ENCODE peak calls at places on chromosomes 7 and 10, in eight cellular contexts. Y is suprapubic skin, G is prostate gland, M is stomach, N is endothelial cell of umbilical vein, R is GM12878, I is upper lobe of left lung, A is GM23338. E is an unnamed sample.
A peak's percentile ranks its signal among the peaks of the same experiment; 100 is the strongest.

GRCh38 chr7:139186146-139186545 is 44.9 kb upstream of the UBN2 start:
- DNase-seq in R (no peak), A (no peak), Y (no peak), G (no peak), N (no peak), I (no peak), M (no peak), E (no peak)

GRCh38 chr7:39950473-39951155 is 558 bp downstream of the CDK13 start:
- DNase-seq in N (peak; percentile 46), R (no peak), A (peak; percentile 30), M (peak; percentile 51), Y (no peak), I (peak; percentile 40), G (peak; percentile 9), E (peak; percentile 95)

GRCh38 chr10:71236286-71236685 is 23.9 kb downstream of the UNC5B start:
- DNase-seq in Y (no peak), A (no peak), M (no peak), G (no peak), I (no peak), R (no peak), N (no peak), E (no peak)

GRCh38 chr10:13859979-13860619 is 273.3 kb downstream of the PRPF18 start:
- DNase-seq in G (no peak), R (no peak), Y (no peak), A (no peak), M (no peak), I (no peak), N (peak; percentile 84), E (no peak)

GRCh38 chr10:88755753-88756152 is 4.1 kb upstream of the LIPN start:
- DNase-seq in M (no peak), I (no peak), N (no peak), R (no peak), A (no peak), Y (no peak), G (no peak), E (no peak)

GRCh38 chr10:79244841-79245504 is 102.3 kb upstream of the PPIF start:
- DNase-seq in R (peak; percentile 82), I (no peak), A (no peak), M (no peak), Y (no peak), N (no peak), G (no peak), E (peak; percentile 90)

GRCh38 chr7:2191026-2191425 is 41.7 kb downstream of the MAD1L1 start:
- DNase-seq in I (no peak), G (no peak), M (no peak), N (no peak), A (no peak), R (no peak), Y (no peak), E (no peak)

GRCh38 chr10:71620642-71621041 is 98.9 kb downstream of the C10orf105 start:
- DNase-seq in G (no peak), A (no peak), I (no peak), N (no peak), Y (no peak), M (no peak), R (no peak), E (no peak)

GRCh38 chr10:19811517-19811916 is 4.7 kb upstream of the PLXDC2 start:
- DNase-seq in M (no peak), I (no peak), N (no peak), G (no peak), A (peak; percentile 61), R (no peak), Y (no peak), E (no peak)

GRCh38 chr7:2757904-2758672 is 70.1 kb downstream of the AMZ1 start:
- DNase-seq in A (no peak), M (no peak), Y (no peak), N (peak; percentile 93), I (peak; percentile 67), G (peak; percentile 43), R (peak; percentile 78), E (no peak)

GRCh38 chr7:100220833-100221718 is 1.3 kb downstream of the PVRIG start:
- DNase-seq in G (no peak), R (peak; percentile 82), N (no peak), I (peak; percentile 37), A (no peak), Y (no peak), M (peak; percentile 34), E (peak; percentile 93)

GRCh38 chr10:117442944-117443676 is 67.9 kb upstream of the PDZD8 start:
- DNase-seq in N (peak; percentile 87), I (peak; percentile 83), G (peak; percentile 68), Y (peak; percentile 96), R (peak; percentile 16), M (peak; percentile 78), A (peak; percentile 95), E (peak; percentile 92)

GRCh38 chr10:46541017-46541661 is 15.3 kb downstream of the GPRIN2 start:
- DNase-seq in I (peak; percentile 56), M (peak; percentile 69), N (no peak), A (peak; percentile 89), R (no peak), Y (peak; percentile 65), G (no peak), E (peak; percentile 77)

GRCh38 chr10:48551796-48552591 is 52.9 kb downstream of the ARHGAP22 start:
- DNase-seq in G (no peak), I (no peak), Y (no peak), A (peak; percentile 73), N (peak; percentile 68), M (no peak), R (no peak), E (no peak)

GRCh38 chr10:114532226-114532625 is 125.8 kb downstream of the ABLIM1 start:
- DNase-seq in R (no peak), I (no peak), Y (no peak), M (no peak), A (no peak), G (no peak), N (no peak), E (no peak)

GRCh38 chr10:110511734-110512449 is 14.2 kb downstream of the DUSP5 start:
- DNase-seq in A (no peak), Y (no peak), M (no peak), N (peak; percentile 85), I (no peak), R (no peak), G (no peak), E (no peak)

GRCh38 chr7:27237735-27238334 is 4.8 kb upstream of the EVX1 start:
- DNase-seq in A (no peak), G (no peak), I (no peak), N (no peak), M (no peak), R (no peak), Y (no peak), E (no peak)

GRCh38 chr7:151247016-151247580 is 1.4 kb downstream of the SMARCD3 start:
- DNase-seq in Y (peak; percentile 51), G (no peak), I (no peak), R (no peak), A (no peak), N (no peak), M (no peak), E (no peak)

GRCh38 chr10:69327463-69328345 is 49.4 kb downstream of the HK1 start:
- DNase-seq in G (peak; percentile 92), N (peak; percentile 56), R (no peak), I (peak; percentile 94), Y (peak; percentile 78), A (no peak), M (peak; percentile 77), E (peak; percentile 92)
- TF ChIP-seq POLR2AphosphoS5 in G (peak; percentile 91), N (no peak), R (no peak), I (peak; percentile 73), Y (no peak), A (no peak), M (peak; percentile 68), E (no peak)

DNA sequence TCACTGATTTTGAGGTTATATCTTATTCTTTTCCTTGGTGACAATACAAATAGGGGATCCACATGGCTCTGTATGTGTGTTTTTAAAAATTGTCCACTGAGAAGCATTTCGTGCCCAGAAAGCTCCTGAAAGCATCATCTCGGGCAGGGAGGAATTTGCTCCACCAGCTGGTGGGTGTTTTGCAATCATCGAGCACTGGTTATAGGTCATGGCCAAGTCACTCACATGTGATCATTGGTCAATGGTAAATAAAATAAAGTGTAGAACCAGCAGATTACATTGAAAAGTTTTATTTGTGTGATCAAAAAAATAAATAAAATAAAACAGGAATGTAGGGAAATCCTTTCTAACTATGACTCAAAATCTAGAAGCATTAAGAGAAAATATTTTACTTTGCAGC is 23.0 kb upstream of the SNX13 start:
- DNase-seq in R (no peak), I (no peak), M (no peak), N (no peak), A (no peak), G (no peak), Y (peak; percentile 67), E (no peak)
- TF ChIP-seq POLR2AphosphoS5 in R (no peak), I (no peak), M (no peak), N (no peak), A (no peak), G (no peak), Y (no peak), E (no peak)

GRCh38 chr7:124031406-124031805 is 1.5 kb downstream of the TMEM229A start:
- DNase-seq in N (no peak), A (no peak), M (no peak), Y (no peak), R (no peak), G (no peak), I (no peak), E (no peak)

GRCh38 chr7:124033093-124033806 is 383 bp upstream of the TMEM229A start:
- DNase-seq in R (no peak), M (peak; percentile 86), I (no peak), A (peak; percentile 79), Y (no peak), N (no peak), G (peak; percentile 5), E (no peak)

GRCh38 chr7:124033807-124034753 is 1.2 kb upstream of the TMEM229A start:
- DNase-seq in G (no peak), R (no peak), I (no peak), Y (no peak), M (no peak), N (no peak), A (peak; percentile 4), E (no peak)

GRCh38 chr7:124031919-124032318 is 948 bp downstream of the TMEM229A start:
- DNase-seq in R (no peak), I (no peak), N (no peak), M (no peak), Y (no peak), A (no peak), G (no peak), E (no peak)

DNA sequence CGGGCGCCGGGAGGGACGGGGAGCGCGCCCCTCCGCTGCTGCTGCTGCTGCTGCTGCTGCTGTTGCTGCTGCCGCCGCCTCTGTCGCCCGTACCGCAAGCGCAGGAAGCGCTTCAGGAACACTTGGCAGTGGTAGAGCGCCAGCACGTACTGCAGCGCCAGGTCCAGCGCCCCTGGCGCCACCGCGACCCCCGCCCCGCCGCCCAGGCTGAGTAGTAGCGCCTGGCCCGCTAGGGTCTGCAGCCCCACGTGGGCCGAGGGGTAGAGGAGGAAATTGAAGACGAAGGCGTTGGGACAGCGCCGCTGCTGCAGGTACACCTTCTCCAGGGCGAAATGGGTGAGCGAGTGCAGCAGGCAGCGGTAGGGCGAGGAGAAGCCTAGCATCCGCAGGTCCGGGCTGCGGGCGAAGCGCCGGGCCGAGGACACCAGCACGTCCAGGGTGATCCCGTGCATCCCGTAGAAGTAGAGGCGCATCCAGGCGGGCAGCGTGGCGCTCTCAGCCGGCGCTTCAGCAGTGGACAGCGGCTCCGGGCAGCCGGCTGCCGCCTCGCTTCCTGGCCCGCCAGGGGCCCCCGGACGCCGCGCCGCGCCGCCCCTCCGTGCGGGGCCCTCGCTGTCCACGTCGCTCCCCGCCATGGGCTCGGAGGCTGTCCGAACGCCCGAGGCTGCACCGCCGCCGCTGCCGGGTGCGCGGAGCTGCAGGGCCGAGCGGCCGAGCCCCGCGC is at the start of gene TMEM229A:
- DNase-seq in G (peak; percentile 8), Y (no peak), R (no peak), I (peak; percentile 24), N (peak; percentile 46), A (peak; percentile 77), M (peak; percentile 54), E (peak; percentile 73)
- TF ChIP-seq POLR2AphosphoS5 in G (no peak), Y (no peak), R (no peak), I (no peak), N (no peak), A (no peak), M (no peak), E (no peak)

GRCh38 chr7:152435384-152436278 is at the start of gene KMT2C:
- DNase-seq in A (peak; percentile 37), M (peak; percentile 60), Y (peak; percentile 74), G (peak; percentile 55), N (peak; percentile 31), R (no peak), I (peak; percentile 68), E (peak; percentile 92)
- TF ChIP-seq POLR2AphosphoS5 in A (no peak), M (peak; percentile 81), Y (no peak), G (peak; percentile 26), N (no peak), R (peak; percentile 43), I (peak; percentile 85), E (peak; percentile 85)

E was measured in spleen.